ENCODE peak calls at places on chromosomes 6 and 20, in six cellular contexts. T, P, J, K, D and H are unnamed samples.

GRCh38 chr6:142530566-142530965 is 228.8 kb downstream of the ADGRG6 start:
- DNase-seq in K (no peak), D (no peak), J (no peak), T (no peak), P (no peak), H (no peak)

GRCh38 chr6:45163952-45164766 is 164.0 kb upstream of the RUNX2 start:
- DNase-seq in J (no peak), T (no peak), K (no peak), D (no peak), P (no peak), H (no peak)

GRCh38 chr20:50317644-50318043 is 127.0 kb downstream of the CEBPB start:
- DNase-seq in T (no peak), D (no peak), P (peak), K (no peak), J (no peak), H (no peak)

GRCh38 chr6:148152244-148152643 is 190.4 kb upstream of the SASH1 start:
- DNase-seq in K (no peak), T (no peak), D (no peak), J (no peak), P (peak), H (no peak)

GRCh38 chr20:25039697-25040437 is 18.1 kb downstream of the ACSS1 start:
- DNase-seq in P (no peak), D (peak), T (no peak), K (no peak), J (no peak), H (peak)

GRCh38 chr20:58710481-58711265 is 18.1 kb downstream of the NPEPL1 start:
- DNase-seq in T (no peak), P (no peak), D (no peak), K (no peak), J (no peak), H (no peak)

GRCh38 chr20:20203784-20204183 is 151.5 kb downstream of the CFAP61 start:
- DNase-seq in J (no peak), D (no peak), T (no peak), P (no peak), K (no peak), H (no peak)

GRCh38 chr6:98845201-98846020 is 11.0 kb downstream of the POU3F2 start:
- DNase-seq in K (peak), D (peak), T (peak), J (peak), P (peak), H (peak)

GRCh38 chr6:74735304-74735703 is 470.5 kb downstream of the COL12A1 start:
- DNase-seq in K (no peak), T (no peak), D (peak), J (no peak), P (no peak), H (peak)

GRCh38 chr20:57205625-57206219 is 60.7 kb downstream of the BMP7 start:
- DNase-seq in T (no peak), D (peak), J (no peak), P (no peak), K (peak), H (peak)

GRCh38 chr6:112396221-112396620 is 49.1 kb downstream of the RFPL4B start:
- DNase-seq in T (no peak), K (no peak), P (no peak), J (no peak), D (peak), H (peak)

GRCh38 chr6:41637179-41638001 is 878 bp upstream of the MDFI start:
- DNase-seq in T (no peak), K (no peak), J (no peak), D (no peak), P (peak), H (no peak)

GRCh38 chr6:6596529-6596928 is 8.0 kb downstream of the LY86 start:
- DNase-seq in D (no peak), P (no peak), K (no peak), J (peak), T (no peak), H (no peak)

GRCh38 chr20:49704932-49705336 is 8.7 kb downstream of the B4GALT5 start:
- DNase-seq in P (peak), K (no peak), J (no peak), T (no peak), D (no peak), H (no peak)

GRCh38 chr6:163460307-163460782 is 45.8 kb downstream of the QKI start:
- DNase-seq in J (peak), D (peak), P (no peak), T (no peak), K (peak), H (peak)

GRCh38 chr6:25302677-25303128 is 23.5 kb downstream of the CARMIL1 start:
- DNase-seq in K (peak), T (no peak), P (peak), D (peak), J (no peak), H (peak)

GRCh38 chr6:123534264-123534663 is 102.5 kb downstream of the TRDN start:
- DNase-seq in P (no peak), K (no peak), D (no peak), J (no peak), T (no peak), H (no peak)

GRCh38 chr6:116439572-116439971 is 21.6 kb upstream of the CALHM6 start:
- DNase-seq in K (no peak), T (no peak), J (no peak), D (peak), P (no peak), H (peak)

GRCh38 chr6:16749516-16750485 is 11.5 kb downstream of the ATXN1 start:
- DNase-seq in P (no peak), J (no peak), D (no peak), T (no peak), K (no peak), H (no peak)

GRCh38 chr6:100612101-100612500 is 147.4 kb upstream of the SIM1 start:
- DNase-seq in P (no peak), T (no peak), J (no peak), K (no peak), D (no peak), H (no peak)

GRCh38 chr20:38267251-38267650 is 6.7 kb upstream of the KIAA1755 start:
- DNase-seq in J (no peak), P (no peak), K (no peak), D (no peak), T (no peak), H (no peak)

GRCh38 chr6:159978291-159979135 is 9.6 kb downstream of the IGF2R start:
- DNase-seq in P (peak), J (no peak), K (peak), D (no peak), T (no peak), H (no peak)

GRCh38 chr6:97586344-97586743 is 303.3 kb upstream of the MMS22L start:
- DNase-seq in P (peak), K (peak), J (no peak), D (no peak), T (no peak), H (peak)

GRCh38 chr6:31956796-31957195 is 2.0 kb downstream of the NELFE start:
- DNase-seq in P (no peak), K (no peak), T (no peak), J (no peak), D (no peak), H (no peak)

GRCh38 chr6:169752074-169752623 is 727 bp downstream of the ERMARD start:
- DNase-seq in K (peak), J (no peak), D (peak), P (peak), T (no peak), H (peak)

GRCh38 chr6:38671885-38672467 is 31.0 kb downstream of the GLO1 start:
- DNase-seq in J (peak), T (no peak), D (peak), P (peak), K (peak), H (peak)

GRCh38 chr6:90574610-90575009 is 12.3 kb downstream of the MAP3K7 start:
- DNase-seq in T (no peak), P (no peak), K (no peak), D (peak), J (no peak), H (peak)

GRCh38 chr6:2818593-2818992 is 23.1 kb downstream of the SERPINB1 start:
- DNase-seq in D (peak), J (no peak), P (no peak), T (no peak), K (no peak), H (peak)

GRCh38 chr6:6681443-6681842 is 92.9 kb downstream of the LY86 start:
- DNase-seq in T (no peak), D (no peak), J (no peak), P (peak), K (no peak), H (no peak)

GRCh38 chr6:111748247-111748647 is 125.0 kb downstream of the FYN start:
- DNase-seq in D (no peak), J (no peak), K (no peak), T (no peak), P (no peak), H (no peak)

GRCh38 chr6:39021779-39022178 is 26.8 kb upstream of the GLP1R start:
- DNase-seq in D (no peak), K (no peak), T (no peak), P (no peak), J (no peak), H (no peak)

GRCh38 chr6:72720464-72720863 is 98.6 kb downstream of the KCNQ5 start:
- DNase-seq in K (no peak), J (no peak), T (no peak), P (no peak), D (peak), H (peak)

GRCh38 chr6:127206531-127207065 is 60.1 kb upstream of the RNF146 start:
- DNase-seq in T (no peak), P (no peak), J (no peak), K (no peak), D (peak), H (peak)

GRCh38 chr6:88119769-88120168 is 46.4 kb downstream of the CNR1 start:
- DNase-seq in K (peak), P (no peak), J (no peak), D (no peak), T (no peak), H (no peak)

GRCh38 chr6:11806561-11807317 is 28.1 kb upstream of the ADTRP start:
- DNase-seq in T (no peak), J (no peak), K (no peak), P (no peak), D (no peak), H (no peak)

GRCh38 chr20:53925651-53926401 is 144.6 kb downstream of the BCAS1 start:
- DNase-seq in D (no peak), J (no peak), K (no peak), P (no peak), T (no peak), H (no peak)

GRCh38 chr6:11343963-11344714 is 111.7 kb upstream of the NEDD9 start:
- DNase-seq in D (no peak), K (no peak), P (no peak), J (no peak), T (no peak), H (no peak)

GRCh38 chr6:84635081-84635745 is 129.2 kb downstream of the TBX18 start:
- DNase-seq in K (no peak), D (peak), P (no peak), T (no peak), J (no peak), H (peak)